ENCODE peak calls at places on chromosomes 16 and 17, in eight cellular contexts. One of them, this sample, is unnamed. For H3K9me3, the result is how much of the 10 kb centered on the place peaks cover.

GRCh38 chr17:63497708-63498483 is 21.0 kb downstream of the ACE start:
- DNase-seq in astrocyte: no peak
- DNase-seq in endodermal cell: peak
- DNase-seq in NT2/D1: no peak
- DNase-seq in naive thymus-derived CD4-positive, alpha-beta T cell: no peak
- DNase-seq in small intestine: no peak
- DNase-seq in MM.1S: peak
- DNase-seq in SK-N-MC: no peak
- DNase-seq in this sample: no peak

GRCh38 chr17:66357037-66357436 is 54.6 kb downstream of the PRKCA start:
- DNase-seq in astrocyte: no peak
- DNase-seq in endodermal cell: no peak
- DNase-seq in NT2/D1: no peak
- DNase-seq in naive thymus-derived CD4-positive, alpha-beta T cell: no peak
- DNase-seq in small intestine: no peak
- DNase-seq in MM.1S: no peak
- DNase-seq in SK-N-MC: no peak
- DNase-seq in this sample: no peak

GRCh38 chr16:53034306-53034705 is 18.4 kb downstream of the CHD9NB start:
- DNase-seq in astrocyte: peak
- DNase-seq in endodermal cell: no peak
- DNase-seq in NT2/D1: no peak
- DNase-seq in naive thymus-derived CD4-positive, alpha-beta T cell: no peak
- DNase-seq in small intestine: no peak
- DNase-seq in MM.1S: no peak
- DNase-seq in SK-N-MC: no peak
- DNase-seq in this sample: no peak

GRCh38 chr17:27471321-27472269 is 15.3 kb downstream of the KSR1 start:
- DNase-seq in astrocyte: peak
- DNase-seq in endodermal cell: no peak
- DNase-seq in NT2/D1: no peak
- DNase-seq in naive thymus-derived CD4-positive, alpha-beta T cell: no peak
- DNase-seq in small intestine: no peak
- DNase-seq in MM.1S: peak
- DNase-seq in SK-N-MC: no peak
- DNase-seq in this sample: peak

GRCh38 chr17:73643012-73643845 is 1.0 kb downstream of the SDK2 start:
- DNase-seq in astrocyte: no peak
- DNase-seq in endodermal cell: peak
- DNase-seq in NT2/D1: no peak
- DNase-seq in naive thymus-derived CD4-positive, alpha-beta T cell: no peak
- DNase-seq in small intestine: no peak
- DNase-seq in MM.1S: no peak
- DNase-seq in SK-N-MC: no peak
- DNase-seq in this sample: no peak

GRCh38 chr16:89046491-89046890 is 47.2 kb upstream of the ACSF3 start:
- DNase-seq in astrocyte: no peak
- DNase-seq in endodermal cell: no peak
- DNase-seq in NT2/D1: no peak
- DNase-seq in naive thymus-derived CD4-positive, alpha-beta T cell: no peak
- DNase-seq in small intestine: no peak
- DNase-seq in MM.1S: no peak
- DNase-seq in SK-N-MC: no peak
- DNase-seq in this sample: no peak

GRCh38 chr16:72768611-72769010 is 279.3 kb downstream of the ZFHX3 start:
- DNase-seq in astrocyte: no peak
- DNase-seq in endodermal cell: no peak
- DNase-seq in NT2/D1: no peak
- DNase-seq in naive thymus-derived CD4-positive, alpha-beta T cell: no peak
- DNase-seq in small intestine: no peak
- DNase-seq in MM.1S: no peak
- DNase-seq in SK-N-MC: no peak
- DNase-seq in this sample: no peak

GRCh38 chr17:1058423-1059130 is 61.6 kb downstream of the TIMM22 start:
- DNase-seq in astrocyte: no peak
- DNase-seq in endodermal cell: peak
- DNase-seq in NT2/D1: peak
- DNase-seq in naive thymus-derived CD4-positive, alpha-beta T cell: no peak
- DNase-seq in small intestine: peak
- DNase-seq in MM.1S: peak
- DNase-seq in SK-N-MC: no peak
- DNase-seq in this sample: peak

GRCh38 chr17:49003557-49004511 is 6.6 kb downstream of the IGF2BP1 start:
- DNase-seq in astrocyte: no peak
- DNase-seq in endodermal cell: peak
- DNase-seq in NT2/D1: no peak
- DNase-seq in naive thymus-derived CD4-positive, alpha-beta T cell: no peak
- DNase-seq in small intestine: no peak
- DNase-seq in MM.1S: no peak
- DNase-seq in SK-N-MC: no peak
- DNase-seq in this sample: no peak

GRCh38 chr17:75854111-75854748 is 905 bp downstream of the WBP2 start:
- DNase-seq in astrocyte: peak
- DNase-seq in endodermal cell: peak
- DNase-seq in NT2/D1: no peak
- DNase-seq in naive thymus-derived CD4-positive, alpha-beta T cell: no peak
- DNase-seq in small intestine: peak
- DNase-seq in MM.1S: no peak
- DNase-seq in SK-N-MC: no peak
- DNase-seq in this sample: no peak

GRCh38 chr17:8732406-8733065 is 12.1 kb downstream of the CCDC42 start:
- DNase-seq in astrocyte: peak
- DNase-seq in endodermal cell: no peak
- DNase-seq in NT2/D1: no peak
- DNase-seq in naive thymus-derived CD4-positive, alpha-beta T cell: no peak
- DNase-seq in small intestine: no peak
- DNase-seq in MM.1S: peak
- DNase-seq in SK-N-MC: no peak
- DNase-seq in this sample: no peak

GRCh38 chr17:48293319-48294192 is 136.5 kb downstream of the SKAP1 start:
- DNase-seq in astrocyte: no peak
- DNase-seq in endodermal cell: peak
- DNase-seq in NT2/D1: no peak
- DNase-seq in naive thymus-derived CD4-positive, alpha-beta T cell: no peak
- DNase-seq in small intestine: no peak
- DNase-seq in MM.1S: no peak
- DNase-seq in SK-N-MC: no peak
- DNase-seq in this sample: no peak

GRCh38 chr17:50053654-50053960 is 2.3 kb upstream of the ITGA3 start:
- DNase-seq in astrocyte: no peak
- DNase-seq in endodermal cell: peak
- DNase-seq in NT2/D1: no peak
- DNase-seq in naive thymus-derived CD4-positive, alpha-beta T cell: no peak
- DNase-seq in small intestine: no peak
- DNase-seq in MM.1S: no peak
- DNase-seq in SK-N-MC: no peak
- DNase-seq in this sample: no peak

GRCh38 chr17:65485388-65486299 is 75.8 kb downstream of the AXIN2 start:
- DNase-seq in astrocyte: peak
- DNase-seq in endodermal cell: peak
- DNase-seq in NT2/D1: no peak
- DNase-seq in naive thymus-derived CD4-positive, alpha-beta T cell: no peak
- DNase-seq in small intestine: no peak
- DNase-seq in MM.1S: no peak
- DNase-seq in SK-N-MC: no peak
- DNase-seq in this sample: no peak

GRCh38 chr17:67652433-67652832 is 65.3 kb upstream of the NOL11 start:
- DNase-seq in astrocyte: no peak
- DNase-seq in endodermal cell: no peak
- DNase-seq in NT2/D1: no peak
- DNase-seq in naive thymus-derived CD4-positive, alpha-beta T cell: no peak
- DNase-seq in small intestine: no peak
- DNase-seq in MM.1S: no peak
- DNase-seq in SK-N-MC: no peak
- DNase-seq in this sample: no peak

GRCh38 chr17:67657596-67657995 is 60.1 kb upstream of the NOL11 start:
- DNase-seq in astrocyte: no peak
- DNase-seq in endodermal cell: no peak
- DNase-seq in NT2/D1: no peak
- DNase-seq in naive thymus-derived CD4-positive, alpha-beta T cell: no peak
- DNase-seq in small intestine: no peak
- DNase-seq in MM.1S: no peak
- DNase-seq in SK-N-MC: no peak
- DNase-seq in this sample: no peak

GRCh38 chr17:67656494-67657203 is 61.1 kb upstream of the NOL11 start:
- DNase-seq in astrocyte: no peak
- DNase-seq in endodermal cell: no peak
- DNase-seq in NT2/D1: no peak
- DNase-seq in naive thymus-derived CD4-positive, alpha-beta T cell: no peak
- DNase-seq in small intestine: no peak
- DNase-seq in MM.1S: no peak
- DNase-seq in SK-N-MC: no peak
- DNase-seq in this sample: no peak

GRCh38 chr17:67658265-67658664 is 59.5 kb upstream of the NOL11 start:
- DNase-seq in astrocyte: no peak
- DNase-seq in endodermal cell: no peak
- DNase-seq in NT2/D1: no peak
- DNase-seq in naive thymus-derived CD4-positive, alpha-beta T cell: no peak
- DNase-seq in small intestine: no peak
- DNase-seq in MM.1S: no peak
- DNase-seq in SK-N-MC: no peak
- DNase-seq in this sample: no peak

GRCh38 chr17:67655478-67656148 is 62.1 kb upstream of the NOL11 start:
- DNase-seq in astrocyte: no peak
- DNase-seq in endodermal cell: no peak
- DNase-seq in NT2/D1: no peak
- DNase-seq in naive thymus-derived CD4-positive, alpha-beta T cell: no peak
- DNase-seq in small intestine: no peak
- DNase-seq in MM.1S: no peak
- DNase-seq in SK-N-MC: no peak
- DNase-seq in this sample: no peak
- H3K9me3 ChIP-seq in astrocyte: under half
- H3K9me3 ChIP-seq in endodermal cell: under half
- H3K9me3 ChIP-seq in NT2/D1: under half
- H3K9me3 ChIP-seq in naive thymus-derived CD4-positive, alpha-beta T cell: under half
- H3K9me3 ChIP-seq in small intestine: under half
- H3K9me3 ChIP-seq in MM.1S: under half
- H3K9me3 ChIP-seq in SK-N-MC: under half
- H3K9me3 ChIP-seq in this sample: under half

DNA sequence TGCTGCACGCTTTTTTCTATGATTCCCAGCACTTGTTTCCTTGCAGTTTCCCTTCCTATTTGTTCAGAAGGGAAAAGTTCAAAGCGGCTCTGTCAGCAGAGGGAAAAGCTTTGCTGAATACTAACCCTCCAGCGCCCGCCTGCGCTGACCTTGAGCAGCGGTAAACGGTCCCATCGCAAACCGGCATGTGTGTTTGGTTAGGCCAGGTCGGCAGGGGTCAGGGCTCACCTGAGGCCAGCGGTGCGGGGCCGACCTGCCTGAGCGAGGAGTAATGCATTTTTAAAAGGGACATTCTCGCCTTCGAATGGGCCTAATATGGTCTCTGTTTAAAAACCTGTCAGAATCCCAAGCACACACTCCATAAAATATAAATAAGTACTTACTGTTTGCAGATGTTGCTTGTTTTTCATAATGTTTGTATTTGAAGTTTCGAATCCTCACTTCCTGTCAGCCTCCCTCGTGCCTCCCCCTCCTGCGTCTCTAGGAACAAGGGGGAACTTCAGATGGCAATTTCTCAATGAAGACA is 110.1 kb downstream of the IRX3 start:
- DNase-seq in astrocyte: no peak
- DNase-seq in endodermal cell: peak
- DNase-seq in NT2/D1: no peak
- DNase-seq in naive thymus-derived CD4-positive, alpha-beta T cell: no peak
- DNase-seq in small intestine: no peak
- DNase-seq in MM.1S: no peak
- DNase-seq in SK-N-MC: no peak
- DNase-seq in this sample: no peak
- H3K9me3 ChIP-seq in astrocyte: under half
- H3K9me3 ChIP-seq in endodermal cell: under half
- H3K9me3 ChIP-seq in NT2/D1: under half
- H3K9me3 ChIP-seq in naive thymus-derived CD4-positive, alpha-beta T cell: under half
- H3K9me3 ChIP-seq in small intestine: under half
- H3K9me3 ChIP-seq in MM.1S: under half
- H3K9me3 ChIP-seq in SK-N-MC: under half
- H3K9me3 ChIP-seq in this sample: under half

DNA sequence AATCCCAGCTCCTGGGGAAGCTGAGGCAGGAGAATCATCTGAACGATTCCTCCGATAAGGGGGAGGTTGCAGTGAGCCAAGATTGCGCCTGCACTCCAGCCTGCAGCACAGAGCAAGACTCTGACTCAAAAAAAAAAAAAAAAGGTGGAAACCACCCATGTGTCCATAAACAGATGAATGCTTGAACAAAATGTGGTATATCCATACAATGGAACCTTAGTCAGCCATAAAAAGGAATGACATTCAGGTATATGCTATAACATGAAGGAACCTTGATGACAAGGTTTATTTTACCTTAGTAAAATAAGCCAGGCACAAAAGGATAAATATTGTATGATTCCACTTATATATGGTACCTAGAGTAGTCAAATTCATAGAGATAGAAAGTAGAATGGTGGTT is 2.9 kb upstream of the MEIOC start:
- DNase-seq in astrocyte: no peak
- DNase-seq in endodermal cell: no peak
- DNase-seq in NT2/D1: no peak
- DNase-seq in naive thymus-derived CD4-positive, alpha-beta T cell: no peak
- DNase-seq in small intestine: no peak
- DNase-seq in MM.1S: no peak
- DNase-seq in SK-N-MC: no peak
- DNase-seq in this sample: no peak
- H3K9me3 ChIP-seq in astrocyte: under half
- H3K9me3 ChIP-seq in endodermal cell: under half
- H3K9me3 ChIP-seq in NT2/D1: under half
- H3K9me3 ChIP-seq in naive thymus-derived CD4-positive, alpha-beta T cell: under half
- H3K9me3 ChIP-seq in small intestine: under half
- H3K9me3 ChIP-seq in MM.1S: under half
- H3K9me3 ChIP-seq in SK-N-MC: under half
- H3K9me3 ChIP-seq in this sample: under half

GRCh38 chr16:5465714-5466113 is 368.1 kb upstream of the EEF2KMT start:
- DNase-seq in astrocyte: no peak
- DNase-seq in endodermal cell: no peak
- DNase-seq in NT2/D1: no peak
- DNase-seq in naive thymus-derived CD4-positive, alpha-beta T cell: no peak
- DNase-seq in small intestine: no peak
- DNase-seq in MM.1S: no peak
- DNase-seq in SK-N-MC: no peak
- DNase-seq in this sample: no peak

GRCh38 chr16:5459863-5460262 is 362.3 kb upstream of the EEF2KMT start:
- DNase-seq in astrocyte: no peak
- DNase-seq in endodermal cell: no peak
- DNase-seq in NT2/D1: no peak
- DNase-seq in naive thymus-derived CD4-positive, alpha-beta T cell: no peak
- DNase-seq in small intestine: no peak
- DNase-seq in MM.1S: no peak
- DNase-seq in SK-N-MC: no peak
- DNase-seq in this sample: no peak

GRCh38 chr16:5460701-5461100 is 363.1 kb upstream of the EEF2KMT start:
- DNase-seq in astrocyte: no peak
- DNase-seq in endodermal cell: no peak
- DNase-seq in NT2/D1: no peak
- DNase-seq in naive thymus-derived CD4-positive, alpha-beta T cell: no peak
- DNase-seq in small intestine: no peak
- DNase-seq in MM.1S: no peak
- DNase-seq in SK-N-MC: no peak
- DNase-seq in this sample: no peak

GRCh38 chr16:5461574-5461973 is 364.0 kb upstream of the EEF2KMT start:
- DNase-seq in astrocyte: no peak
- DNase-seq in endodermal cell: no peak
- DNase-seq in NT2/D1: no peak
- DNase-seq in naive thymus-derived CD4-positive, alpha-beta T cell: no peak
- DNase-seq in small intestine: no peak
- DNase-seq in MM.1S: no peak
- DNase-seq in SK-N-MC: no peak
- DNase-seq in this sample: no peak

GRCh38 chr16:5461141-5461540 is 363.5 kb upstream of the EEF2KMT start:
- DNase-seq in astrocyte: no peak
- DNase-seq in endodermal cell: no peak
- DNase-seq in NT2/D1: no peak
- DNase-seq in naive thymus-derived CD4-positive, alpha-beta T cell: no peak
- DNase-seq in small intestine: no peak
- DNase-seq in MM.1S: no peak
- DNase-seq in SK-N-MC: no peak
- DNase-seq in this sample: no peak
- H3K9me3 ChIP-seq in astrocyte: under half
- H3K9me3 ChIP-seq in endodermal cell: under half
- H3K9me3 ChIP-seq in NT2/D1: under half
- H3K9me3 ChIP-seq in naive thymus-derived CD4-positive, alpha-beta T cell: under half
- H3K9me3 ChIP-seq in small intestine: under half
- H3K9me3 ChIP-seq in MM.1S: under half
- H3K9me3 ChIP-seq in SK-N-MC: under half
- H3K9me3 ChIP-seq in this sample: under half

This sample was measured in T-helper 17 cell.